ENCODE peak calls at places on chromosomes 5 and 9, in six cellular contexts. One of them, this sample, is unnamed.

GRCh38 chr5:59152701-59153245 is 569.9 kb downstream of the RAB3C start:
- ATAC-seq in naive thymus-derived CD8-positive, alpha-beta T cell: peak
- ATAC-seq in T-cell: peak
- ATAC-seq in GM12878: peak
- ATAC-seq in GM23338: no peak
- ATAC-seq in gastrocnemius medialis: no peak
- ATAC-seq in this sample: no peak

GRCh38 chr9:112279501-112279900 is 53.9 kb downstream of the PTBP3 start:
- ATAC-seq in naive thymus-derived CD8-positive, alpha-beta T cell: no peak
- ATAC-seq in GM12878: no peak
- ATAC-seq in T-cell: no peak
- ATAC-seq in GM23338: no peak
- ATAC-seq in gastrocnemius medialis: no peak
- ATAC-seq in this sample: no peak

GRCh38 chr9:13274901-13275641 is 4.4 kb downstream of the MPDZ start:
- ATAC-seq in T-cell: no peak
- ATAC-seq in GM23338: no peak
- ATAC-seq in gastrocnemius medialis: no peak
- ATAC-seq in naive thymus-derived CD8-positive, alpha-beta T cell: no peak
- ATAC-seq in GM12878: no peak
- ATAC-seq in this sample: no peak

GRCh38 chr5:179239256-179240135 is 105.8 kb downstream of the ADAMTS2 start:
- ATAC-seq in GM12878: no peak
- ATAC-seq in T-cell: no peak
- ATAC-seq in naive thymus-derived CD8-positive, alpha-beta T cell: no peak
- ATAC-seq in gastrocnemius medialis: no peak
- ATAC-seq in GM23338: no peak
- ATAC-seq in this sample: no peak

GRCh38 chr5:149195962-149196361 is 54.7 kb downstream of the ABLIM3 start:
- ATAC-seq in T-cell: no peak
- ATAC-seq in GM23338: no peak
- ATAC-seq in GM12878: no peak
- ATAC-seq in gastrocnemius medialis: no peak
- ATAC-seq in naive thymus-derived CD8-positive, alpha-beta T cell: no peak
- ATAC-seq in this sample: no peak

GRCh38 chr9:221989-222776 is 7.5 kb downstream of the DOCK8 start:
- ATAC-seq in gastrocnemius medialis: no peak
- ATAC-seq in T-cell: no peak
- ATAC-seq in naive thymus-derived CD8-positive, alpha-beta T cell: no peak
- ATAC-seq in GM12878: no peak
- ATAC-seq in GM23338: no peak
- ATAC-seq in this sample: no peak

GRCh38 chr5:39453606-39454005 is 28.8 kb upstream of the DAB2 start:
- ATAC-seq in naive thymus-derived CD8-positive, alpha-beta T cell: no peak
- ATAC-seq in GM23338: no peak
- ATAC-seq in T-cell: no peak
- ATAC-seq in GM12878: no peak
- ATAC-seq in gastrocnemius medialis: no peak
- ATAC-seq in this sample: no peak

GRCh38 chr5:124747770-124748686 is 1.6 kb upstream of the ZNF608 start:
- ATAC-seq in gastrocnemius medialis: peak
- ATAC-seq in T-cell: peak
- ATAC-seq in GM12878: peak
- ATAC-seq in naive thymus-derived CD8-positive, alpha-beta T cell: no peak
- ATAC-seq in GM23338: no peak
- ATAC-seq in this sample: no peak

GRCh38 chr9:29969856-29970647 is 2396.8 kb upstream of the C9orf72 start:
- ATAC-seq in naive thymus-derived CD8-positive, alpha-beta T cell: no peak
- ATAC-seq in gastrocnemius medialis: no peak
- ATAC-seq in GM12878: no peak
- ATAC-seq in T-cell: no peak
- ATAC-seq in GM23338: no peak
- ATAC-seq in this sample: no peak

GRCh38 chr9:132679946-132680620 is 9.8 kb downstream of the GTF3C4 start:
- ATAC-seq in gastrocnemius medialis: no peak
- ATAC-seq in T-cell: no peak
- ATAC-seq in naive thymus-derived CD8-positive, alpha-beta T cell: no peak
- ATAC-seq in GM23338: no peak
- ATAC-seq in GM12878: peak
- ATAC-seq in this sample: no peak

GRCh38 chr5:180670157-180670556 is 20.8 kb upstream of the FLT4 start:
- ATAC-seq in T-cell: no peak
- ATAC-seq in GM12878: no peak
- ATAC-seq in gastrocnemius medialis: no peak
- ATAC-seq in GM23338: no peak
- ATAC-seq in naive thymus-derived CD8-positive, alpha-beta T cell: peak
- ATAC-seq in this sample: no peak

GRCh38 chr5:62326702-62327101 is 20.7 kb downstream of the KIF2A start:
- ATAC-seq in gastrocnemius medialis: no peak
- ATAC-seq in naive thymus-derived CD8-positive, alpha-beta T cell: peak
- ATAC-seq in T-cell: no peak
- ATAC-seq in GM12878: peak
- ATAC-seq in GM23338: peak
- ATAC-seq in this sample: no peak

GRCh38 chr9:95003694-95004451 is 277.4 kb downstream of the AOPEP start:
- ATAC-seq in gastrocnemius medialis: no peak
- ATAC-seq in naive thymus-derived CD8-positive, alpha-beta T cell: no peak
- ATAC-seq in GM23338: peak
- ATAC-seq in T-cell: no peak
- ATAC-seq in GM12878: peak
- ATAC-seq in this sample: peak

GRCh38 chr5:30539004-30539634 is 654.4 kb upstream of the CDH6 start:
- ATAC-seq in T-cell: no peak
- ATAC-seq in GM12878: no peak
- ATAC-seq in naive thymus-derived CD8-positive, alpha-beta T cell: no peak
- ATAC-seq in GM23338: peak
- ATAC-seq in gastrocnemius medialis: no peak
- ATAC-seq in this sample: peak

GRCh38 chr9:100474082-100474949 is 1.4 kb downstream of the TMEFF1 start:
- ATAC-seq in gastrocnemius medialis: no peak
- ATAC-seq in GM23338: peak
- ATAC-seq in naive thymus-derived CD8-positive, alpha-beta T cell: peak
- ATAC-seq in T-cell: peak
- ATAC-seq in GM12878: no peak
- ATAC-seq in this sample: no peak

GRCh38 chr5:120388016-120388781 is 75.9 kb upstream of the PRR16 start:
- ATAC-seq in T-cell: no peak
- ATAC-seq in naive thymus-derived CD8-positive, alpha-beta T cell: no peak
- ATAC-seq in GM12878: no peak
- ATAC-seq in GM23338: no peak
- ATAC-seq in gastrocnemius medialis: peak
- ATAC-seq in this sample: peak

GRCh38 chr5:177384134-177384533 is at the start of gene SLC34A1:
- ATAC-seq in T-cell: no peak
- ATAC-seq in gastrocnemius medialis: no peak
- ATAC-seq in GM12878: no peak
- ATAC-seq in naive thymus-derived CD8-positive, alpha-beta T cell: no peak
- ATAC-seq in GM23338: no peak
- ATAC-seq in this sample: no peak

GRCh38 chr9:16543225-16543624 is 327.2 kb downstream of the BNC2 start:
- ATAC-seq in gastrocnemius medialis: no peak
- ATAC-seq in GM23338: no peak
- ATAC-seq in naive thymus-derived CD8-positive, alpha-beta T cell: no peak
- ATAC-seq in T-cell: no peak
- ATAC-seq in GM12878: no peak
- ATAC-seq in this sample: no peak

GRCh38 chr5:5705010-5705409 is 282.5 kb downstream of the ICE1 start:
- ATAC-seq in GM12878: no peak
- ATAC-seq in GM23338: no peak
- ATAC-seq in T-cell: no peak
- ATAC-seq in gastrocnemius medialis: no peak
- ATAC-seq in naive thymus-derived CD8-positive, alpha-beta T cell: no peak
- ATAC-seq in this sample: no peak

GRCh38 chr5:53090229-53090628 is 19.3 kb downstream of the MOCS2 start:
- ATAC-seq in naive thymus-derived CD8-positive, alpha-beta T cell: no peak
- ATAC-seq in gastrocnemius medialis: no peak
- ATAC-seq in T-cell: no peak
- ATAC-seq in GM23338: no peak
- ATAC-seq in GM12878: no peak
- ATAC-seq in this sample: no peak

GRCh38 chr9:72579190-72579589 is 57.8 kb downstream of the TMC1 start:
- ATAC-seq in GM12878: no peak
- ATAC-seq in T-cell: no peak
- ATAC-seq in naive thymus-derived CD8-positive, alpha-beta T cell: no peak
- ATAC-seq in gastrocnemius medialis: peak
- ATAC-seq in GM23338: no peak
- ATAC-seq in this sample: no peak

GRCh38 chr5:1662559-1663043 is 137.0 kb downstream of the MRPL36 start:
- ATAC-seq in GM23338: no peak
- ATAC-seq in naive thymus-derived CD8-positive, alpha-beta T cell: no peak
- ATAC-seq in GM12878: no peak
- ATAC-seq in T-cell: no peak
- ATAC-seq in gastrocnemius medialis: no peak
- ATAC-seq in this sample: no peak

GRCh38 chr9:26566141-26566540 is 326.5 kb downstream of the CAAP1 start:
- ATAC-seq in GM12878: no peak
- ATAC-seq in GM23338: no peak
- ATAC-seq in gastrocnemius medialis: no peak
- ATAC-seq in naive thymus-derived CD8-positive, alpha-beta T cell: no peak
- ATAC-seq in T-cell: no peak
- ATAC-seq in this sample: no peak